ENCODE peak calls at places on chromosomes 11 and 22, in five cellular contexts. O is substantia nigra; I is fibroblast of mammary gland; C is germinal center; W is activated CD4-positive, alpha-beta T cell treated with anti-CD3 and anti-CD28 coated beads, Interleukin-2, amount 10 ng/mL, durations not matched to agents 24 days and 14 days. G is an unnamed sample.

GRCh38 chr11:63614136-63614664 is at the start of gene PLAAT3:
- DNase-seq in O (peak), I (no peak), C (peak), W (peak), G (peak)

GRCh38 chr22:44413211-44413610 is 84.8 kb downstream of the RTL6 start:
- DNase-seq in O (no peak), I (no peak), C (no peak), W (no peak), G (no peak)

GRCh38 chr11:20278727-20279126 is 84.8 kb upstream of the HTATIP2 start:
- DNase-seq in O (no peak), I (no peak), C (no peak), W (no peak), G (no peak)

GRCh38 chr11:58629857-58630256 is 7.4 kb downstream of the CNTF start:
- DNase-seq in O (no peak), I (peak), C (peak), W (peak), G (peak)

GRCh38 chr11:118530683-118531596 is at the start of gene TMEM25:
- DNase-seq in O (peak), I (peak), C (peak), W (peak), G (peak)

GRCh38 chr11:64220798-64221197 is 5.2 kb downstream of the TRPT1 start:
- DNase-seq in O (no peak), I (no peak), C (no peak), W (no peak), G (no peak)

GRCh38 chr11:18394928-18395734 is 768 bp downstream of the LDHA start:
- DNase-seq in O (no peak), I (no peak), C (peak), W (peak), G (peak)

GRCh38 chr11:123145661-123146060 is 49.4 kb downstream of the CLMP start:
- DNase-seq in O (no peak), I (peak), C (no peak), W (no peak), G (no peak)

GRCh38 chr11:12276356-12276755 is 101.0 kb upstream of the PARVA start:
- DNase-seq in O (no peak), I (no peak), C (no peak), W (no peak), G (no peak)

GRCh38 chr22:37994982-37995381 is 10.6 kb upstream of the SOX10 start:
- DNase-seq in O (no peak), I (no peak), C (no peak), W (no peak), G (no peak)

GRCh38 chr11:113534625-113535024 is 59.4 kb upstream of the DRD2 start:
- DNase-seq in O (no peak), I (no peak), C (no peak), W (no peak), G (no peak)

GRCh38 chr11:86737752-86738151 is 62.6 kb upstream of the PRSS23 start:
- DNase-seq in O (no peak), I (peak), C (no peak), W (peak), G (no peak)

GRCh38 chr11:60428517-60428916 is 855 bp upstream of the MS4A5 start:
- DNase-seq in O (no peak), I (no peak), C (no peak), W (peak), G (no peak)

GRCh38 chr22:47295982-47296381 is 533.5 kb downstream of the TBC1D22A start:
- DNase-seq in O (no peak), I (no peak), C (no peak), W (no peak), G (no peak)

GRCh38 chr11:3190600-3190999 is 25.5 kb upstream of the OSBPL5 start:
- DNase-seq in O (no peak), I (no peak), C (no peak), W (no peak), G (no peak)

GRCh38 chr11:10727259-10727851 is 23.7 kb upstream of the CTR9 start:
- DNase-seq in O (no peak), I (peak), C (no peak), W (no peak), G (no peak)

GRCh38 chr22:50622723-50623327 is 5.1 kb downstream of the ARSA start:
- DNase-seq in O (no peak), I (no peak), C (no peak), W (no peak), G (no peak)

GRCh38 chr22:27476729-27477128 is 324.8 kb downstream of the MN1 start:
- DNase-seq in O (no peak), I (peak), C (no peak), W (no peak), G (no peak)

GRCh38 chr11:10204021-10204420 is 90.0 kb downstream of the SBF2 start:
- DNase-seq in O (no peak), I (no peak), C (no peak), W (no peak), G (no peak)

GRCh38 chr22:30196867-30197336 is 49.7 kb downstream of the LIF start:
- DNase-seq in O (no peak), I (no peak), C (no peak), W (no peak), G (no peak)